ENCODE peak calls at places on chromosomes 12 and 14, in six cellular contexts. X is NCI-H2029, C is C1 segment of cervical spinal cord, V is NCI-H460, F is Ammon's horn, N is adipocyte. O is an unnamed sample.

GRCh38 chr12:18141583-18141982 is 51.6 kb upstream of the RERGL start:
- DNase-seq in X (no peak), F (no peak), C (no peak), N (peak; percentile 51), V (no peak), O (peak; percentile 17)

GRCh38 chr12:27564612-27565213 is 40.7 kb downstream of the PPFIBP1 start:
- DNase-seq in F (no peak), N (no peak), V (no peak), X (no peak), C (no peak), O (no peak)

GRCh38 chr14:105137481-105138020 is 31.0 kb downstream of the JAG2 start:
- DNase-seq in V (no peak), X (no peak), N (no peak), C (no peak), F (no peak), O (no peak)

GRCh38 chr12:91991397-91992187 is 154.1 kb downstream of the BTG1 start:
- DNase-seq in X (no peak), F (no peak), N (no peak), V (peak; percentile 16), C (no peak), O (no peak)

GRCh38 chr14:36570065-36570464 is 12.3 kb downstream of the NKX2-8 start:
- DNase-seq in C (no peak), F (no peak), V (no peak), X (no peak), N (no peak), O (no peak)

GRCh38 chr12:45458854-45459807 is 243.2 kb downstream of the ANO6 start:
- DNase-seq in C (no peak), X (no peak), F (no peak), N (no peak), V (no peak), O (no peak)

GRCh38 chr12:124904306-124905098 is 9.9 kb downstream of the UBC start:
- DNase-seq in C (peak; percentile 91), N (peak; percentile 97), F (peak; percentile 95), V (peak; percentile 86), X (no peak), O (no peak)

GRCh38 chr14:89255012-89255411 is 162.0 kb downstream of the FOXN3 start:
- DNase-seq in X (no peak), V (no peak), C (no peak), F (no peak), N (no peak), O (no peak)

GRCh38 chr12:11496157-11496851 is 100.9 kb upstream of the PRB2 start:
- DNase-seq in N (no peak), F (no peak), C (no peak), V (no peak), X (no peak), O (no peak)

GRCh38 chr14:59020382-59020781 is 168.1 kb upstream of the DAAM1 start:
- DNase-seq in V (peak; percentile 11), X (no peak), N (peak; percentile 50), F (no peak), C (no peak), O (no peak)

GRCh38 chr12:120366341-120366705 is 2.6 kb downstream of the MSI1 start:
- DNase-seq in N (no peak), X (no peak), F (no peak), C (no peak), V (no peak), O (no peak)

GRCh38 chr14:93007225-93007997 is 84.5 kb downstream of the CHGA start:
- DNase-seq in C (peak; percentile 81), F (no peak), X (no peak), V (no peak), N (peak; percentile 75), O (peak; percentile 17)

GRCh38 chr12:74292351-74293194 is 245.1 kb upstream of the ATXN7L3B start:
- DNase-seq in C (no peak), V (no peak), N (no peak), F (no peak), X (peak; percentile 60), O (no peak)